ENCODE peak calls at places on chromosomes 1 and 21, in five cellular contexts. K is GM06990, Z is A673, N is cardiac fibroblast, P is psoas muscle. V is an unnamed sample.

GRCh38 chr1:119613769-119614358 is 34.2 kb downstream of the ZNF697 start:
- DNase-seq in Z (peak; percentile 88), N (peak; percentile 93), P (peak; percentile 89), K (peak; percentile 29), V (peak; percentile 39)

GRCh38 chr1:116738673-116739370 is 15.4 kb upstream of the CD2 start:
- DNase-seq in K (peak; percentile 74), P (no peak), N (no peak), Z (no peak), V (peak; percentile 87)

GRCh38 chr1:215405211-215405610 is 161.9 kb upstream of the KCTD3 start:
- DNase-seq in K (no peak), P (no peak), N (no peak), Z (no peak), V (no peak)

GRCh38 chr1:245512181-245512888 is 357.6 kb downstream of the KIF26B start:
- DNase-seq in K (no peak), P (no peak), Z (no peak), N (peak; percentile 27), V (no peak)

GRCh38 chr1:234246638-234247116 is 126.6 kb upstream of the COA6 start:
- DNase-seq in Z (no peak), N (no peak), K (peak; percentile 76), P (no peak), V (no peak)

GRCh38 chr1:107464827-107465226 is 324.0 kb downstream of the NTNG1 start:
- DNase-seq in Z (peak; percentile 15), K (no peak), P (no peak), N (no peak), V (no peak)

GRCh38 chr1:63350320-63350719 is 17.1 kb upstream of the ALG6 start:
- DNase-seq in N (no peak), Z (no peak), K (no peak), P (no peak), V (no peak)

GRCh38 chr21:36908260-36908908 is 58.1 kb downstream of the HLCS start:
- DNase-seq in K (no peak), N (peak; percentile 21), P (no peak), Z (no peak), V (no peak)

GRCh38 chr1:5758859-5759578 is 233.2 kb downstream of the NPHP4 start:
- DNase-seq in P (no peak), N (no peak), Z (no peak), K (no peak), V (no peak)

GRCh38 chr1:209095627-209096595 is 487.6 kb upstream of the CAMK1G start:
- DNase-seq in Z (no peak), K (no peak), P (no peak), N (peak; percentile 22), V (no peak)

GRCh38 chr1:154326546-154327465 is 1.5 kb downstream of the ATP8B2 start:
- DNase-seq in P (peak; percentile 83), N (peak; percentile 86), K (no peak), Z (peak; percentile 18), V (no peak)

GRCh38 chr1:8431779-8432178 is 113.9 kb downstream of the SLC45A1 start:
- DNase-seq in Z (no peak), K (no peak), P (no peak), N (no peak), V (no peak)

GRCh38 chr21:22758478-22758877 is 1760.3 kb downstream of the NCAM2 start:
- DNase-seq in K (no peak), P (no peak), Z (peak; percentile 60), N (no peak), V (no peak)

GRCh38 chr1:1669468-1670440 is 10.9 kb upstream of the CDK11B start:
- DNase-seq in Z (no peak), K (no peak), N (no peak), P (peak; percentile 46), V (no peak)

GRCh38 chr1:42186172-42186571 is 21.6 kb upstream of the GUCA2A start:
- DNase-seq in P (no peak), N (peak; percentile 42), K (no peak), Z (no peak), V (no peak)

GRCh38 chr21:41927727-41928409 is 25.9 kb downstream of the C2CD2 start:
- DNase-seq in N (no peak), P (no peak), K (peak; percentile 67), Z (no peak), V (no peak)

GRCh38 chr21:41928621-41929220 is 25.1 kb downstream of the C2CD2 start:
- DNase-seq in Z (no peak), P (no peak), N (no peak), K (peak; percentile 67), V (no peak)

GRCh38 chr21:41924355-41924754 is 29.5 kb downstream of the C2CD2 start:
- DNase-seq in Z (no peak), K (no peak), N (no peak), P (no peak), V (no peak)

GRCh38 chr21:41926068-41926806 is 27.6 kb downstream of the C2CD2 start:
- DNase-seq in K (peak; percentile 49), Z (peak; percentile 44), P (no peak), N (peak; percentile 65), V (peak; percentile 65)

GRCh38 chr21:41926807-41927171 is 27.0 kb downstream of the C2CD2 start:
- DNase-seq in P (no peak), N (no peak), K (no peak), Z (no peak), V (no peak)
- H3K4me3 ChIP-seq in P (peak overlapping the region; percentile 55), N (peak overlapping the region; percentile 43), K (peak overlapping the region; percentile 60), Z (peak overlapping the region; percentile 26), V (peak overlapping the region; percentile 66)

GRCh38 chr21:44931137-44931500 is 8.7 kb upstream of the SLX9 start:
- DNase-seq in P (peak; percentile 66), N (peak; percentile 72), Z (peak; percentile 97), K (peak; percentile 80), V (no peak)
- H3K4me3 ChIP-seq in P (peak overlapping the region; percentile 63), N (peak overlapping the region; percentile 47), Z (peak overlapping the region; percentile 65), K (peak overlapping the region; percentile 73), V (peak overlapping the region; percentile 81)

GRCh38 chr1:113860891-113861290 is 10.6 kb downstream of the PTPN22 start:
- DNase-seq in K (no peak), P (no peak), Z (peak; percentile 47), N (peak; percentile 85), V (no peak)
- H3K4me3 ChIP-seq in K (no peak overlapping the region), P (no peak overlapping the region), Z (no peak overlapping the region), N (peak overlapping the region; percentile 16), V (no peak overlapping the region)

DNA sequence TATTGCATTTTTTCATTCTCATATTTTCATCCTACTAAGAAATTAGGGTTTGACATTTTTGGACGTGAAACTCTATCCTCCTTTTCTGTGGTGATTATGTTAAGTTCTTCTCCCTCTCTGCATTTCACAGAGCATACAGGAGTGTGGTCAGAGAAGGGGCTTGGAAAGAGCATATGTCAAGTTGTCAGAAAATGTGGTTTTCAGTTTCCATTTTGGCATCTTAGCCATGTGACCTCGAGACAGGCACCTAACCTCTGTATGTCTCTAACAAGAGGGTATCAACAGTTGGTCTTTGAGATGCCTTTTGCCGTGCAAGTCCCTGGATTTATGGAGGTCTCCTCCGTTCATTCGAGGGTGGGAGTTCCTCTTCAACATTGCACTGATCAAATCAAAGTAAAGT is 140.7 kb downstream of the CYYR1 start:
- DNase-seq in K (no peak), Z (no peak), N (no peak), P (no peak), V (no peak)
- H3K4me3 ChIP-seq in K (no peak overlapping the region), Z (no peak overlapping the region), N (no peak overlapping the region), P (no peak overlapping the region), V (no peak overlapping the region)

GRCh38 chr1:161505892-161506173 is 576 bp downstream of the FCGR2A start:
- DNase-seq in P (no peak), K (no peak), Z (no peak), N (no peak), V (no peak)
- H3K4me3 ChIP-seq in P (peak overlapping the region; percentile 46), K (no peak overlapping the region), Z (no peak overlapping the region), N (no peak overlapping the region), V (no peak overlapping the region)

GRCh38 chr1:3743421-3743820 is 8.8 kb upstream of the CCDC27 start:
- DNase-seq in Z (no peak), P (no peak), N (peak; percentile 42), K (no peak), V (no peak)

GRCh38 chr1:3745590-3746381 is 6.5 kb upstream of the CCDC27 start:
- DNase-seq in N (no peak), P (peak; percentile 38), K (no peak), Z (no peak), V (no peak)

GRCh38 chr1:3743826-3744225 is 8.4 kb upstream of the CCDC27 start:
- DNase-seq in N (no peak), P (peak; percentile 22), Z (no peak), K (no peak), V (no peak)

GRCh38 chr1:3745071-3745470 is 7.2 kb upstream of the CCDC27 start:
- DNase-seq in K (no peak), P (peak; percentile 29), N (no peak), Z (no peak), V (no peak)

DNA sequence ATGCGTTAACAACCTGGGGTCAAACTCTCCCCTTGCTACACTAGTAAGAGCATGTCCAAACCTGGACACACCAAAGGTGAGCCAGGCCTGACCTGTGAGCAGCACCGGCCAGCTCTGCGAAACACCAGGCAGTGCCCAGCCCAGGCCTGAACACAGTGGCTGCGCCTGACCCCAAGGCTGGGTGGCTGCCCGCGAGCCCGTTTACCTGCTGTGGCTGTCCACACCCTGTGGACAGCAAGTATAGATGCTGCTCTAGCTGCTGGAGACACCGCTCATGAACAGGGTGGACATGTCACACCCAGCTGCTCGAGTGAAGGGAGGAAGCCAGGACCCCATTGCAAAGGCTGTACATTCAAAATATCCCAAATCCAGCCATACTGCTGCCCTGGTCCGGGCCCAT is 7.6 kb upstream of the CCDC27 start:
- DNase-seq in K (no peak), N (no peak), P (peak; percentile 48), Z (no peak), V (no peak)
- H3K4me3 ChIP-seq in K (no peak overlapping the region), N (no peak overlapping the region), P (peak overlapping the region; percentile 91), Z (no peak overlapping the region), V (no peak overlapping the region)

V was measured in CD8-positive, alpha-beta memory T cell.